ENCODE peak calls at places on chromosomes 4 and X, in seven cellular contexts. P is uterus, K is mammary epithelial cell, G is progenitor cell of endocrine pancreas, B is H9, N is AG09309, L is kidney epithelial cell. T is an unnamed sample.

GRCh38 chr4:3465698-3466671 is 2.9 kb downstream of the DOK7 start:
- DNase-seq in P (no peak), K (no peak), G (no peak), B (peak), N (no peak), L (no peak), T (no peak)

GRCh38 chr4:53635697-53636483 is 44.6 kb upstream of the LNX1 start:
- DNase-seq in P (no peak), K (no peak), G (no peak), B (no peak), N (no peak), L (no peak), T (no peak)

GRCh38 chr4:149896428-149896827 is 80.8 kb upstream of the IQCM start:
- DNase-seq in P (no peak), K (peak), G (no peak), B (no peak), N (peak), L (no peak), T (no peak)

GRCh38 chr4:6446538-6447451 is 25.6 kb downstream of the PPP2R2C start:
- DNase-seq in P (peak), K (no peak), G (no peak), B (no peak), N (no peak), L (no peak), T (no peak)

GRCh38 chr4:106315476-106315967 is 487 bp downstream of the TBCK start:
- DNase-seq in P (no peak), K (peak), G (no peak), B (no peak), N (no peak), L (no peak), T (no peak)

GRCh38 chr4:41600243-41600642 is 62.3 kb downstream of the LIMCH1 start:
- DNase-seq in P (no peak), K (peak), G (no peak), B (no peak), N (no peak), L (peak), T (no peak)

GRCh38 chr4:101218346-101218745 is 129.0 kb downstream of the PPP3CA start:
- DNase-seq in P (no peak), K (no peak), G (no peak), B (no peak), N (no peak), L (no peak), T (no peak)

GRCh38 chrX:11151799-11152591 is 40.9 kb downstream of the HCCS start:
- DNase-seq in P (no peak), K (no peak), G (no peak), B (no peak), N (no peak), L (no peak), T (no peak)

GRCh38 chr4:121070274-121070673 is 2.1 kb downstream of the NDNF start:
- DNase-seq in P (no peak), K (no peak), G (no peak), B (peak), N (no peak), L (no peak), T (no peak)

GRCh38 chr4:102447413-102447812 is 53.7 kb upstream of the NFKB1 start:
- DNase-seq in P (no peak), K (no peak), G (no peak), B (no peak), N (no peak), L (no peak), T (no peak)

GRCh38 chr4:72302981-72303704 is 265.9 kb downstream of the ADAMTS3 start:
- DNase-seq in P (peak), K (peak), G (peak), B (peak), N (no peak), L (no peak), T (no peak)

GRCh38 chr4:15832523-15833451 is 54.7 kb downstream of the CD38 start:
- DNase-seq in P (no peak), K (peak), G (no peak), B (no peak), N (no peak), L (no peak), T (no peak)

GRCh38 chrX:123988423-123989116 is 27.1 kb downstream of the STAG2 start:
- DNase-seq in P (no peak), K (no peak), G (no peak), B (no peak), N (no peak), L (no peak), T (no peak)

GRCh38 chr4:78129383-78130108 is 72.4 kb downstream of the FRAS1 start:
- DNase-seq in P (no peak), K (no peak), G (no peak), B (no peak), N (no peak), L (no peak), T (no peak)

GRCh38 chrX:47936224-47936939 is 67.4 kb downstream of the ZNF182 start:
- DNase-seq in P (no peak), K (no peak), G (no peak), B (no peak), N (no peak), L (no peak), T (no peak)

GRCh38 chr4:184448828-184449227 is 25.5 kb downstream of the IRF2 start:
- DNase-seq in P (peak), K (peak), G (no peak), B (no peak), N (peak), L (no peak), T (no peak)

GRCh38 chrX:9133426-9133825 is 99.5 kb upstream of the FAM9B start:
- DNase-seq in P (no peak), K (no peak), G (no peak), B (no peak), N (no peak), L (no peak), T (no peak)

GRCh38 chr4:120749445-120750151 is 172.9 kb downstream of the PRDM5 start:
- DNase-seq in P (no peak), K (no peak), G (no peak), B (no peak), N (no peak), L (no peak), T (no peak)

GRCh38 chr4:110682311-110682710 is 59.4 kb upstream of the PITX2 start:
- DNase-seq in P (no peak), K (no peak), G (no peak), B (no peak), N (peak), L (no peak), T (no peak)

DNA sequence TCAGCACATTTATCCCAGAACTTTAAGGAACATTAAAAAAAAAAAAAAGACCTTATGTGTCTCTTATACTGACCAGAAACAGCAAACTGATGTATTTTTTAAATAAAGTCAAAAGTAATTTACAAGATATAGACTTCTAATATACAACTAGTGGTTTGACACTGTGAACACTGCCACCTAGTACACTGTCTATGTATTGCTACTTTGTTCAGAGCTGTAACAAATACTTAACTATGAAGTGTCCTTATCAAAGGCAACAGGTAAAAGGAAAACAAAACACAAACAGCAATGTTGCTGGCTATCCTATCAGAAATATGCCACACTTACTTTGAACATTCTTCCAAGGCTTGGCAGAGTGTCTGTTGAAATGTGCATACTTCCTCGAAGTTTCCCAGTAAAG is 60.4 kb downstream of the CD40LG start:
- DNase-seq in P (no peak), K (no peak), G (no peak), B (no peak), N (no peak), L (no peak), T (no peak)
- TF ChIP-seq CTCF in P (no peak), K (peak), G (peak), B (peak), N (peak), L (peak), T (peak)

GRCh38 chrX:29044802-29045201 is 457.6 kb downstream of the IL1RAPL1 start:
- DNase-seq in P (no peak), K (no peak), G (no peak), B (no peak), N (no peak), L (no peak), T (no peak)
- TF ChIP-seq CTCF in P (no peak), K (peak), G (peak), B (peak), N (no peak), L (no peak), T (no peak)

GRCh38 chrX:119272882-119273806 is 37.1 kb downstream of the PGRMC1 start:
- DNase-seq in P (no peak), K (no peak), G (no peak), B (peak), N (no peak), L (peak), T (no peak)
- TF ChIP-seq CTCF in P (no peak), K (peak), G (no peak), B (no peak), N (no peak), L (peak), T (peak)

GRCh38 chrX:68918202-68918601 is 89.4 kb downstream of the EFNB1 start:
- DNase-seq in P (no peak), K (no peak), G (no peak), B (no peak), N (no peak), L (no peak), T (no peak)
- TF ChIP-seq CTCF in P (no peak), K (peak), G (no peak), B (no peak), N (peak), L (no peak), T (no peak)

GRCh38 chr4:103895876-103896465 is 176.2 kb upstream of the TACR3 start:
- DNase-seq in P (no peak), K (no peak), G (no peak), B (no peak), N (no peak), L (no peak), T (no peak)
- TF ChIP-seq CTCF in P (no peak), K (no peak), G (no peak), B (no peak), N (no peak), L (no peak), T (no peak)

GRCh38 chr4:112523008-112523440 is 7.0 kb upstream of the NEUROG2 start:
- DNase-seq in P (no peak), K (peak), G (no peak), B (peak), N (no peak), L (no peak), T (no peak)
- TF ChIP-seq CTCF in P (no peak), K (peak), G (no peak), B (peak), N (no peak), L (peak), T (peak)